ENCODE peak calls at places on chromosomes 13 and 19, in eight cellular contexts. N is PC-9, C is esophagus squamous epithelium, W is cardiac fibroblast, M is cardiac muscle cell, G is omental fat pad, B is fibroblast of the aortic adventitia, L is lower leg skin. U is an unnamed sample.
A peak's percentile ranks its signal among the peaks of the same experiment; 100 is the strongest.

GRCh38 chr13:50646070-50646469 is 197.4 kb downstream of the DLEU7 start:
- DNase-seq in N (no peak), C (no peak), W (no peak), M (no peak), G (no peak), B (no peak), L (no peak), U (no peak)

GRCh38 chr19:42657551-42657950 is 62.8 kb upstream of the CEACAM8 start:
- DNase-seq in N (no peak), C (no peak), W (no peak), M (peak; percentile 21), G (no peak), B (peak; percentile 23), L (no peak), U (peak; percentile 40)

GRCh38 chr13:20161275-20161950 is 561 bp upstream of the GJA3 start:
- DNase-seq in N (no peak), C (no peak), W (no peak), M (peak; percentile 8), G (no peak), B (no peak), L (no peak), U (no peak)

GRCh38 chr13:92483894-92484293 is 742.7 kb upstream of the GPC6 start:
- DNase-seq in N (no peak), C (no peak), W (no peak), M (no peak), G (no peak), B (no peak), L (no peak), U (no peak)

GRCh38 chr19:46818812-46819211 is 30.4 kb upstream of the SLC1A5 start:
- DNase-seq in N (peak; percentile 47), C (no peak), W (peak; percentile 46), M (peak; percentile 37), G (no peak), B (peak; percentile 38), L (no peak), U (peak; percentile 11)

GRCh38 chr13:30020726-30021312 is 170.4 kb upstream of the UBL3 start:
- DNase-seq in N (peak; percentile 84), C (no peak), W (no peak), M (no peak), G (no peak), B (peak; percentile 23), L (no peak), U (peak; percentile 48)

GRCh38 chr13:98584668-98585397 is 7.9 kb upstream of the STK24 start:
- DNase-seq in N (no peak), C (no peak), W (peak; percentile 29), M (no peak), G (no peak), B (no peak), L (no peak), U (no peak)

GRCh38 chr19:39405261-39405912 is 1.3 kb upstream of the ZFP36 start:
- DNase-seq in N (peak; percentile 30), C (no peak), W (no peak), M (no peak), G (no peak), B (peak; percentile 34), L (no peak), U (no peak)

GRCh38 chr19:19677579-19677978 is 8.9 kb downstream of the ZNF101 start:
- DNase-seq in N (no peak), C (no peak), W (no peak), M (no peak), G (no peak), B (no peak), L (peak; percentile 28), U (no peak)

GRCh38 chr13:65605386-65605785 is 1624.8 kb downstream of the PCDH9 start:
- DNase-seq in N (no peak), C (no peak), W (peak; percentile 23), M (peak; percentile 31), G (no peak), B (peak; percentile 5), L (no peak), U (no peak)

GRCh38 chr19:23823952-23824389 is 65.3 kb upstream of the ZNF681 start:
- DNase-seq in N (no peak), C (no peak), W (no peak), M (peak; percentile 1), G (no peak), B (no peak), L (no peak), U (no peak)

GRCh38 chr19:7931221-7932061 is 5.5 kb upstream of the CTXN1 start:
- DNase-seq in N (no peak), C (no peak), W (no peak), M (no peak), G (no peak), B (no peak), L (no peak), U (no peak)

DNA sequence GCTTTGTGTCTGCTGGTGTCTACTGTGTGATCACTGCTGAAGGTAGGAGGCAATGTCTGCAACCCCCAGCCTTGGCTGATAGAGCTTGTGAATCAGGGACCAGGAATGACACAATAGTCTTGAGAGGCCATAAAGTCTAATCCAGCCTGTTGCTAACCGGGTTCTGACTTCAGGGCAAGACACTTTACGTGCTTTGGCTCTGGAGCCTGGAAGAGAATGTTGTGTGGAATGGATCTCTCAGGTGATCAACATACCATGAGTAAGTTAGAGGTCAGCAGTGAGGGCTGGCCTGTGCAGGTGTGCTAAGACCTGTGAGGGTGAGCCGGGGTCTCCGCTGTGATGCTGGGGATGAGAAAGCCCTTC is 5.6 kb downstream of the COL4A2 start:
- DNase-seq in N (peak; percentile 85), C (no peak), W (peak; percentile 80), M (peak; percentile 76), G (no peak), B (peak; percentile 95), L (peak; percentile 80), U (peak; percentile 89)
- TF ChIP-seq CTCF in N (no peak), C (no peak), W (no peak), M (no peak), G (no peak), B (peak; percentile 24), L (no peak), U (no peak)

GRCh38 chr19:11248852-11249251 is 9.4 kb downstream of the ANGPTL8 start:
- DNase-seq in N (no peak), C (no peak), W (no peak), M (no peak), G (no peak), B (no peak), L (no peak), U (no peak)

GRCh38 chr19:11251650-11252314 is 10.5 kb downstream of the DOCK6 start:
- DNase-seq in N (no peak), C (no peak), W (no peak), M (no peak), G (no peak), B (no peak), L (no peak), U (no peak)

GRCh38 chr19:11247934-11248333 is 8.5 kb downstream of the ANGPTL8 start:
- DNase-seq in N (no peak), C (no peak), W (no peak), M (no peak), G (no peak), B (no peak), L (no peak), U (no peak)

GRCh38 chr19:11252665-11253355 is 9.5 kb downstream of the DOCK6 start:
- DNase-seq in N (no peak), C (no peak), W (no peak), M (no peak), G (no peak), B (no peak), L (no peak), U (no peak)

DNA sequence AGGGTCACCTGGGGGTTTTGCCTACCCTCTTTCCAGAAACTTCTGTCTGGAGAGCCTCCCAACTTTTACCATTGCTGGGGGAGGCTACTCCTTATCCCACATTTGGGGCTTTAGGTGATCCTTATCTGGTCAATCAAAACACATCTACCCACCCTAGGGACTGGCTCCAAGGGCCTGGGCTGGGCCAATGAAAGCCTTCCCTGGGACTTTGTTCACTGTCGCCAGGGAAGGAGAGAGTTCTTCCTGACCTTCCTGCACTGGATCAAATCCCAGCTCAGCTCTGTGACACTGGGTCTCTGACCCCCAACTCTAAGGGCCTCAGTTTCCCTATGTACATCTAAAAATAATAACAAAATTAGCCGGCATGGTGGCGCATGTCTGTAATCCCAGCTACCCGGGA is 11.1 kb downstream of the DOCK6 start:
- DNase-seq in N (no peak), C (no peak), W (no peak), M (no peak), G (no peak), B (no peak), L (no peak), U (no peak)
- TF ChIP-seq CTCF in N (no peak), C (no peak), W (no peak), M (no peak), G (no peak), B (no peak), L (no peak), U (no peak)

GRCh38 chr13:112067121-112067741 is at the start of gene SOX1:
- DNase-seq in N (no peak), C (no peak), W (no peak), M (peak; percentile 17), G (no peak), B (no peak), L (no peak), U (no peak)

GRCh38 chr13:112064222-112064621 is 2.7 kb upstream of the SOX1 start:
- DNase-seq in N (no peak), C (no peak), W (no peak), M (no peak), G (no peak), B (no peak), L (no peak), U (no peak)

GRCh38 chr13:112066624-112067004 is 335 bp upstream of the SOX1 start:
- DNase-seq in N (no peak), C (no peak), W (peak; percentile 27), M (peak; percentile 58), G (no peak), B (no peak), L (peak; percentile 82), U (no peak)

GRCh38 chr13:112065521-112065866 is 1.5 kb upstream of the SOX1 start:
- DNase-seq in N (no peak), C (no peak), W (no peak), M (no peak), G (no peak), B (no peak), L (no peak), U (no peak)

GRCh38 chr13:112065867-112066623 is 904 bp upstream of the SOX1 start:
- DNase-seq in N (no peak), C (no peak), W (no peak), M (no peak), G (no peak), B (no peak), L (peak; percentile 70), U (no peak)
- TF ChIP-seq CTCF in N (no peak), C (no peak), W (no peak), M (no peak), G (no peak), B (no peak), L (no peak), U (no peak)

DNA sequence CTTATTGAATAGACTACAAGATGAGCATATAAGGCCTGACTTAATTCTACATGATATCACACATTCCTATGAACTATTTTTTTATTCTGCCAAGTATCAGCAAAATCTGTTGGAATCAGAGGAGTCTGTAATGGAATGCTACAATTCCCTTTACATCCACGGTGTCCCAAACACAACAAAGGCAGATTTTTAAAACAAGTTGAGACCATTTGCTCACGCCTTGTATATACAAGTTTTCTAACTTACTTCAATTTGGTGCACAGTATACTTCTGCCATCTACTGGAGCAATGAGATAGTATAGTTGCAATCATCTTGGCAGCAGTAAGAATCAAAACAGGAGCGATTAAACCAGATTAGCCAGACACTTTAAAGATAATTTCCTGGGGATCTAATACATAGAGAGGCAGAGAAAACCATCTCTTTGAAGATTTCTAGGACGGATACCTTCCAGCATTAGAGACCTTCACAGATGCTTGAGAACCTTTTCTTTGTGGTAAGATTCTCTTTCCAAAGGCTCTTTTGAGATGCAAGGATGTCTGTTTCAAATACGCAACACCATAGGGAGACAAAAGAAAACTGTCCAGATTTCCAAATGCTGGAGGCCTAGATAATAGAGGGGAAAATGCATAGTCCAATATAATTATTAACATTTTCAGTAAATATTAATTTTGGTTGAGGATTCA is 302.0 kb upstream of the MIR17HG start:
- DNase-seq in N (no peak), C (no peak), W (peak; percentile 6), M (peak; percentile 14), G (no peak), B (no peak), L (no peak), U (no peak)
- TF ChIP-seq CTCF in N (peak; percentile 49), C (no peak), W (no peak), M (peak; percentile 34), G (no peak), B (no peak), L (no peak), U (peak; percentile 31)